ENCODE peak calls at places on chromosomes 16 and 17, in six cellular contexts. One of them, this sample, is unnamed.

GRCh38 chr17:61483778-61484116 is 31.5 kb downstream of the TBX4 start:
- DNase-seq in GM12892: no peak
- DNase-seq in HepG2: no peak
- DNase-seq in K562: no peak
- DNase-seq in H1: no peak
- DNase-seq in GM12878: no peak
- DNase-seq in this sample: no peak

GRCh38 chr17:4782652-4783051 is 3.5 kb downstream of the VMO1 start:
- DNase-seq in GM12892: no peak
- DNase-seq in HepG2: no peak
- DNase-seq in K562: peak
- DNase-seq in H1: no peak
- DNase-seq in GM12878: no peak
- DNase-seq in this sample: no peak

GRCh38 chr17:77425791-77426641 is 285.2 kb downstream of the SEC14L1 start:
- DNase-seq in GM12892: no peak
- DNase-seq in HepG2: no peak
- DNase-seq in K562: peak
- DNase-seq in H1: no peak
- DNase-seq in GM12878: no peak
- DNase-seq in this sample: no peak

GRCh38 chr16:67443299-67443698 is 12.4 kb downstream of the HSD11B2 start:
- DNase-seq in GM12892: no peak
- DNase-seq in HepG2: no peak
- DNase-seq in K562: no peak
- DNase-seq in H1: no peak
- DNase-seq in GM12878: no peak
- DNase-seq in this sample: no peak

GRCh38 chr16:81831722-81832126 is 52.6 kb downstream of the PLCG2 start:
- DNase-seq in GM12892: peak
- DNase-seq in HepG2: no peak
- DNase-seq in K562: no peak
- DNase-seq in H1: no peak
- DNase-seq in GM12878: peak
- DNase-seq in this sample: peak

GRCh38 chr17:75725504-75725903 is 4.2 kb downstream of the ITGB4 start:
- DNase-seq in GM12892: no peak
- DNase-seq in HepG2: no peak
- DNase-seq in K562: no peak
- DNase-seq in H1: no peak
- DNase-seq in GM12878: no peak
- DNase-seq in this sample: no peak

GRCh38 chr17:74282587-74283370 is 8.7 kb downstream of the DNAI2 start:
- DNase-seq in GM12892: no peak
- DNase-seq in HepG2: peak
- DNase-seq in K562: peak
- DNase-seq in H1: no peak
- DNase-seq in GM12878: peak
- DNase-seq in this sample: no peak

GRCh38 chr16:67101683-67102082 is 8.1 kb upstream of the PHAF1 start:
- DNase-seq in GM12892: no peak
- DNase-seq in HepG2: no peak
- DNase-seq in K562: no peak
- DNase-seq in H1: no peak
- DNase-seq in GM12878: no peak
- DNase-seq in this sample: no peak

GRCh38 chr16:19769239-19769638 is 51.2 kb downstream of the IQCK start:
- DNase-seq in GM12892: no peak
- DNase-seq in HepG2: no peak
- DNase-seq in K562: no peak
- DNase-seq in H1: no peak
- DNase-seq in GM12878: no peak
- DNase-seq in this sample: no peak

GRCh38 chr17:76969598-76970172 is 101.5 kb downstream of the MGAT5B start:
- DNase-seq in GM12892: no peak
- DNase-seq in HepG2: no peak
- DNase-seq in K562: no peak
- DNase-seq in H1: no peak
- DNase-seq in GM12878: no peak
- DNase-seq in this sample: no peak

GRCh38 chr16:57502048-57502775 is 15.9 kb upstream of the DOK4 start:
- DNase-seq in GM12892: no peak
- DNase-seq in HepG2: no peak
- DNase-seq in K562: no peak
- DNase-seq in H1: no peak
- DNase-seq in GM12878: no peak
- DNase-seq in this sample: no peak

GRCh38 chr17:31172388-31172787 is 77.6 kb downstream of the NF1 start:
- DNase-seq in GM12892: no peak
- DNase-seq in HepG2: no peak
- DNase-seq in K562: no peak
- DNase-seq in H1: no peak
- DNase-seq in GM12878: no peak
- DNase-seq in this sample: no peak

GRCh38 chr17:13001991-13002615 is 15.7 kb downstream of the ELAC2 start:
- DNase-seq in GM12892: no peak
- DNase-seq in HepG2: no peak
- DNase-seq in K562: no peak
- DNase-seq in H1: no peak
- DNase-seq in GM12878: no peak
- DNase-seq in this sample: no peak

GRCh38 chr16:66728804-66729203 is 22.6 kb downstream of the DYNC1LI2 start:
- DNase-seq in GM12892: no peak
- DNase-seq in HepG2: no peak
- DNase-seq in K562: no peak
- DNase-seq in H1: no peak
- DNase-seq in GM12878: no peak
- DNase-seq in this sample: no peak

GRCh38 chr17:60610481-60610880 is 10.5 kb downstream of the PPM1D start:
- DNase-seq in GM12892: no peak
- DNase-seq in HepG2: no peak
- DNase-seq in K562: no peak
- DNase-seq in H1: no peak
- DNase-seq in GM12878: no peak
- DNase-seq in this sample: no peak

GRCh38 chr17:78342438-78343098 is 17.3 kb downstream of the SOCS3 start:
- DNase-seq in GM12892: no peak
- DNase-seq in HepG2: no peak
- DNase-seq in K562: no peak
- DNase-seq in H1: no peak
- DNase-seq in GM12878: no peak
- DNase-seq in this sample: no peak

GRCh38 chr16:30740364-30741251 is 7.6 kb upstream of the PHKG2 start:
- DNase-seq in GM12892: no peak
- DNase-seq in HepG2: no peak
- DNase-seq in K562: peak
- DNase-seq in H1: no peak
- DNase-seq in GM12878: no peak
- DNase-seq in this sample: no peak

GRCh38 chr16:78175287-78175686 is 75.8 kb downstream of the WWOX start:
- DNase-seq in GM12892: no peak
- DNase-seq in HepG2: no peak
- DNase-seq in K562: no peak
- DNase-seq in H1: no peak
- DNase-seq in GM12878: no peak
- DNase-seq in this sample: no peak

GRCh38 chr17:45248132-45248936 is 13.6 kb downstream of the SPATA32 start:
- DNase-seq in GM12892: peak
- DNase-seq in HepG2: no peak
- DNase-seq in K562: peak
- DNase-seq in H1: no peak
- DNase-seq in GM12878: no peak
- DNase-seq in this sample: peak

GRCh38 chr17:37744961-37745800 is at the start of gene HNF1B:
- DNase-seq in GM12892: peak
- DNase-seq in HepG2: peak
- DNase-seq in K562: no peak
- DNase-seq in H1: no peak
- DNase-seq in GM12878: no peak
- DNase-seq in this sample: peak

GRCh38 chr16:35208001-35208935 is 1748.9 kb downstream of the TP53TG3F start:
- DNase-seq in GM12892: no peak
- DNase-seq in HepG2: no peak
- DNase-seq in K562: no peak
- DNase-seq in H1: no peak
- DNase-seq in GM12878: no peak
- DNase-seq in this sample: no peak

GRCh38 chr16:23384878-23385277 is 68.1 kb downstream of the COG7 start:
- DNase-seq in GM12892: no peak
- DNase-seq in HepG2: no peak
- DNase-seq in K562: no peak
- DNase-seq in H1: no peak
- DNase-seq in GM12878: no peak
- DNase-seq in this sample: no peak

GRCh38 chr16:17591655-17592405 is 121.1 kb upstream of the XYLT1 start:
- DNase-seq in GM12892: no peak
- DNase-seq in HepG2: no peak
- DNase-seq in K562: no peak
- DNase-seq in H1: no peak
- DNase-seq in GM12878: no peak
- DNase-seq in this sample: no peak

GRCh38 chr17:30552994-30553565 is 75.9 kb downstream of the GOSR1 start:
- DNase-seq in GM12892: no peak
- DNase-seq in HepG2: no peak
- DNase-seq in K562: no peak
- DNase-seq in H1: no peak
- DNase-seq in GM12878: no peak
- DNase-seq in this sample: no peak

GRCh38 chr17:17700251-17700969 is 19.2 kb downstream of the RAI1 start:
- DNase-seq in GM12892: no peak
- DNase-seq in HepG2: no peak
- DNase-seq in K562: no peak
- DNase-seq in H1: peak
- DNase-seq in GM12878: no peak
- DNase-seq in this sample: no peak

GRCh38 chr16:84117482-84117843 is 721 bp upstream of the MBTPS1 start:
- DNase-seq in GM12892: no peak
- DNase-seq in HepG2: no peak
- DNase-seq in K562: no peak
- DNase-seq in H1: no peak
- DNase-seq in GM12878: no peak
- DNase-seq in this sample: peak

DNA sequence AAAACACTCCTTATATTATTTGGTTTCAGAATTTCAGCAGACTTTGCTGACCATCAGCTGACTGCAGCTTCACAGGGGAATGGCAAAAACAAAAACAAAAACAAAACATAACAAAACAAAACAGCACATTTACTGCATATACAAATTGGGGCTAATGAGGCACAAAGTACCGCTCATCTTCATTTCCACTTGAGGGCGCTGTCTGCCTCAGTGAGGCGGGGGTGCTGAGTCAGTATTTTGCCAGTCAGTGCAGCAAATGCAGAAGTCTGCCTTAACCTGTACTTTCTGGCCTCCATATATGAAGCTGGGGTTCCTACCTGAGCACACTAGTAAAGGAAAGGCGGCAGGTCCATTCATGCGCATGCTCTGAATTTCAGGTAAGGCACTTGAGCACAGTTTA is 13.5 kb upstream of the DYNLRB2 start:
- DNase-seq in GM12892: peak
- DNase-seq in HepG2: peak
- DNase-seq in K562: no peak
- DNase-seq in H1: no peak
- DNase-seq in GM12878: no peak
- DNase-seq in this sample: peak
- TF ChIP-seq TAF1 in GM12892: no peak
- TF ChIP-seq TAF1 in HepG2: no peak
- TF ChIP-seq TAF1 in K562: no peak
- TF ChIP-seq TAF1 in H1: no peak
- TF ChIP-seq TAF1 in GM12878: no peak
- TF ChIP-seq TAF1 in this sample: no peak

DNA sequence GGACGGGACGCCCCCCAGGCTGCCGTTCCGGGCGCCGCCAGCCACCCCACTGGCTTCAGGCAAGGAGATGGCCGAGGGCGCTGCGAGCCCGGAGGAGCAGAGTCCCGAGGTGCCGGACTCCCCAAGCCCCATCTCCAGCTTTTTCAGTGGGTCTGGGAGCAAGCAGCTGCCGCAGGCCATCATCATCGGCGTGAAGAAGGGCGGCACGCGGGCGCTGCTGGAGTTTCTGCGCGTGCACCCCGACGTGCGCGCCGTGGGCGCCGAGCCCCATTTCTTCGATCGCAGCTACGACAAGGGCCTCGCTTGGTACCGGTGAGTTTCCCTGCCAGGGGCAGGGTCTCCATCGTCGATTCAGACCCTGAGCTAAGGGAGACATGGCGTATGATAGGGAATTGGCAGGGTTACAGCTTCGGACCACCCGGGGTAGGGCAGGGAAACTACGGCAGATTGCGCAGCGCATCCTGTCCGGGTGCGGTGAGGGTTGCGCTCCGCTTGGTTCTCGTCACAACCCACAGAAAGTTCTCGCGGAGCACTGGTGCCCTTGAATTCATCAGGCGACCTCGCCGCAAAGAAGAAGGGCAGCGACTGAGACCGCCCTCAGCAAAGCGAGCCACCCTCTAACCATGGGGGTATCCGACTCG is 1.0 kb downstream of the HS3ST3B1 start:
- DNase-seq in GM12892: no peak
- DNase-seq in HepG2: no peak
- DNase-seq in K562: no peak
- DNase-seq in H1: no peak
- DNase-seq in GM12878: no peak
- DNase-seq in this sample: no peak
- TF ChIP-seq POLR2AphosphoS5 in GM12892: no peak
- TF ChIP-seq POLR2AphosphoS5 in HepG2: no peak
- TF ChIP-seq POLR2AphosphoS5 in K562: no peak
- TF ChIP-seq POLR2AphosphoS5 in H1: no peak
- TF ChIP-seq POLR2AphosphoS5 in GM12878: no peak
- TF ChIP-seq POLR2AphosphoS5 in this sample: no peak

GRCh38 chr17:16568541-16569357 is at the start of gene ZNF287:
- DNase-seq in GM12892: peak
- DNase-seq in HepG2: no peak
- DNase-seq in K562: peak
- DNase-seq in H1: peak
- DNase-seq in GM12878: peak
- DNase-seq in this sample: peak
- TF ChIP-seq POLR2A in GM12892: no peak
- TF ChIP-seq POLR2A in HepG2: no peak
- TF ChIP-seq POLR2A in K562: no peak
- TF ChIP-seq POLR2A in H1: no peak
- TF ChIP-seq POLR2A in GM12878: peak
- TF ChIP-seq POLR2A in this sample: no peak

GRCh38 chr16:87604572-87605135 is 2.3 kb downstream of the JPH3 start:
- DNase-seq in GM12892: no peak
- DNase-seq in HepG2: no peak
- DNase-seq in K562: no peak
- DNase-seq in H1: no peak
- DNase-seq in GM12878: no peak
- DNase-seq in this sample: no peak

GRCh38 chr16:87602005-87602790 is at the start of gene JPH3:
- DNase-seq in GM12892: no peak
- DNase-seq in HepG2: no peak
- DNase-seq in K562: peak
- DNase-seq in H1: peak
- DNase-seq in GM12878: no peak
- DNase-seq in this sample: no peak

GRCh38 chr16:87601322-87602004 is 845 bp upstream of the JPH3 start:
- DNase-seq in GM12892: no peak
- DNase-seq in HepG2: no peak
- DNase-seq in K562: no peak
- DNase-seq in H1: no peak
- DNase-seq in GM12878: no peak
- DNase-seq in this sample: no peak

GRCh38 chr16:87602821-87603683 is 744 bp downstream of the JPH3 start:
- DNase-seq in GM12892: no peak
- DNase-seq in HepG2: no peak
- DNase-seq in K562: peak
- DNase-seq in H1: no peak
- DNase-seq in GM12878: no peak
- DNase-seq in this sample: no peak

GRCh38 chr16:87603684-87604571 is 1.6 kb downstream of the JPH3 start:
- DNase-seq in GM12892: no peak
- DNase-seq in HepG2: no peak
- DNase-seq in K562: no peak
- DNase-seq in H1: no peak
- DNase-seq in GM12878: no peak
- DNase-seq in this sample: no peak
- TF ChIP-seq TAF1 in GM12892: no peak
- TF ChIP-seq TAF1 in HepG2: no peak
- TF ChIP-seq TAF1 in K562: no peak
- TF ChIP-seq TAF1 in H1: no peak
- TF ChIP-seq TAF1 in GM12878: no peak
- TF ChIP-seq TAF1 in this sample: no peak